ENCODE peak calls at places on chromosomes 12 and 14, in ten cellular contexts. One of them, this sample, is unnamed.

GRCh38 chr14:103886304-103887169 is 39.2 kb upstream of the PPP1R13B start:
- DNase-seq in mammary epithelial cell: no peak
- DNase-seq in CD4-positive, alpha-beta memory T cell: no peak
- DNase-seq in progenitor cell of endocrine pancreas: no peak
- DNase-seq in natural killer cell treated with Interleukin-12 subunit alpha and Interleukin-12 subunit beta and Interleukin-15 and Interleukin-18, amount 100 ng/mL, for 72 hours: no peak
- DNase-seq in dorsolateral prefrontal cortex: no peak
- DNase-seq in right atrium auricular region: no peak
- DNase-seq in GM10248: no peak
- DNase-seq in hepatic stellate cell: no peak
- DNase-seq in GM12892: no peak
- DNase-seq in this sample: no peak

GRCh38 chr14:44505588-44505987 is 1.5 kb downstream of the FSCB start:
- DNase-seq in mammary epithelial cell: no peak
- DNase-seq in CD4-positive, alpha-beta memory T cell: no peak
- DNase-seq in progenitor cell of endocrine pancreas: no peak
- DNase-seq in natural killer cell treated with Interleukin-12 subunit alpha and Interleukin-12 subunit beta and Interleukin-15 and Interleukin-18, amount 100 ng/mL, for 72 hours: no peak
- DNase-seq in dorsolateral prefrontal cortex: no peak
- DNase-seq in right atrium auricular region: no peak
- DNase-seq in GM10248: no peak
- DNase-seq in hepatic stellate cell: no peak
- DNase-seq in GM12892: no peak
- DNase-seq in this sample: no peak

GRCh38 chr14:64196668-64197411 is 97.3 kb downstream of the ESR2 start:
- DNase-seq in mammary epithelial cell: no peak
- DNase-seq in CD4-positive, alpha-beta memory T cell: peak
- DNase-seq in progenitor cell of endocrine pancreas: peak
- DNase-seq in natural killer cell treated with Interleukin-12 subunit alpha and Interleukin-12 subunit beta and Interleukin-15 and Interleukin-18, amount 100 ng/mL, for 72 hours: no peak
- DNase-seq in dorsolateral prefrontal cortex: peak
- DNase-seq in right atrium auricular region: peak
- DNase-seq in GM10248: no peak
- DNase-seq in hepatic stellate cell: peak
- DNase-seq in GM12892: no peak
- DNase-seq in this sample: peak

GRCh38 chr14:38187475-38187874 is 20.2 kb upstream of the SSTR1 start:
- DNase-seq in mammary epithelial cell: no peak
- DNase-seq in CD4-positive, alpha-beta memory T cell: no peak
- DNase-seq in progenitor cell of endocrine pancreas: no peak
- DNase-seq in natural killer cell treated with Interleukin-12 subunit alpha and Interleukin-12 subunit beta and Interleukin-15 and Interleukin-18, amount 100 ng/mL, for 72 hours: no peak
- DNase-seq in dorsolateral prefrontal cortex: no peak
- DNase-seq in right atrium auricular region: no peak
- DNase-seq in GM10248: no peak
- DNase-seq in hepatic stellate cell: no peak
- DNase-seq in GM12892: no peak
- DNase-seq in this sample: no peak

GRCh38 chr14:94360945-94361565 is 27.3 kb downstream of the SERPINA1 start:
- DNase-seq in mammary epithelial cell: no peak
- DNase-seq in CD4-positive, alpha-beta memory T cell: no peak
- DNase-seq in progenitor cell of endocrine pancreas: no peak
- DNase-seq in natural killer cell treated with Interleukin-12 subunit alpha and Interleukin-12 subunit beta and Interleukin-15 and Interleukin-18, amount 100 ng/mL, for 72 hours: no peak
- DNase-seq in dorsolateral prefrontal cortex: no peak
- DNase-seq in right atrium auricular region: no peak
- DNase-seq in GM10248: no peak
- DNase-seq in hepatic stellate cell: no peak
- DNase-seq in GM12892: no peak
- DNase-seq in this sample: no peak

GRCh38 chr12:124720019-124720686 is 143.5 kb downstream of the SCARB1 start:
- DNase-seq in mammary epithelial cell: peak
- DNase-seq in CD4-positive, alpha-beta memory T cell: no peak
- DNase-seq in progenitor cell of endocrine pancreas: no peak
- DNase-seq in natural killer cell treated with Interleukin-12 subunit alpha and Interleukin-12 subunit beta and Interleukin-15 and Interleukin-18, amount 100 ng/mL, for 72 hours: no peak
- DNase-seq in dorsolateral prefrontal cortex: no peak
- DNase-seq in right atrium auricular region: no peak
- DNase-seq in GM10248: no peak
- DNase-seq in hepatic stellate cell: no peak
- DNase-seq in GM12892: no peak
- DNase-seq in this sample: peak

GRCh38 chr12:95996034-95996658 is at the start of gene HAL:
- DNase-seq in mammary epithelial cell: no peak
- DNase-seq in CD4-positive, alpha-beta memory T cell: no peak
- DNase-seq in progenitor cell of endocrine pancreas: no peak
- DNase-seq in natural killer cell treated with Interleukin-12 subunit alpha and Interleukin-12 subunit beta and Interleukin-15 and Interleukin-18, amount 100 ng/mL, for 72 hours: no peak
- DNase-seq in dorsolateral prefrontal cortex: no peak
- DNase-seq in right atrium auricular region: peak
- DNase-seq in GM10248: no peak
- DNase-seq in hepatic stellate cell: no peak
- DNase-seq in GM12892: no peak
- DNase-seq in this sample: peak

GRCh38 chr12:53493610-53494391 is 5.5 kb downstream of the MAP3K12 start:
- DNase-seq in mammary epithelial cell: no peak
- DNase-seq in CD4-positive, alpha-beta memory T cell: no peak
- DNase-seq in progenitor cell of endocrine pancreas: no peak
- DNase-seq in natural killer cell treated with Interleukin-12 subunit alpha and Interleukin-12 subunit beta and Interleukin-15 and Interleukin-18, amount 100 ng/mL, for 72 hours: no peak
- DNase-seq in dorsolateral prefrontal cortex: no peak
- DNase-seq in right atrium auricular region: no peak
- DNase-seq in GM10248: no peak
- DNase-seq in hepatic stellate cell: no peak
- DNase-seq in GM12892: no peak
- DNase-seq in this sample: no peak

GRCh38 chr14:102419276-102419675 is 56.5 kb downstream of the TECPR2 start:
- DNase-seq in mammary epithelial cell: no peak
- DNase-seq in CD4-positive, alpha-beta memory T cell: no peak
- DNase-seq in progenitor cell of endocrine pancreas: no peak
- DNase-seq in natural killer cell treated with Interleukin-12 subunit alpha and Interleukin-12 subunit beta and Interleukin-15 and Interleukin-18, amount 100 ng/mL, for 72 hours: no peak
- DNase-seq in dorsolateral prefrontal cortex: no peak
- DNase-seq in right atrium auricular region: no peak
- DNase-seq in GM10248: no peak
- DNase-seq in hepatic stellate cell: no peak
- DNase-seq in GM12892: no peak
- DNase-seq in this sample: no peak

GRCh38 chr14:100383727-100384158 is 60.6 kb downstream of the SLC25A47 start:
- DNase-seq in mammary epithelial cell: peak
- DNase-seq in CD4-positive, alpha-beta memory T cell: peak
- DNase-seq in progenitor cell of endocrine pancreas: peak
- DNase-seq in natural killer cell treated with Interleukin-12 subunit alpha and Interleukin-12 subunit beta and Interleukin-15 and Interleukin-18, amount 100 ng/mL, for 72 hours: peak
- DNase-seq in dorsolateral prefrontal cortex: peak
- DNase-seq in right atrium auricular region: no peak
- DNase-seq in GM10248: peak
- DNase-seq in hepatic stellate cell: peak
- DNase-seq in GM12892: peak
- DNase-seq in this sample: peak

GRCh38 chr12:111444706-111445310 is 39.1 kb downstream of the SH2B3 start:
- DNase-seq in mammary epithelial cell: no peak
- DNase-seq in CD4-positive, alpha-beta memory T cell: peak
- DNase-seq in progenitor cell of endocrine pancreas: no peak
- DNase-seq in natural killer cell treated with Interleukin-12 subunit alpha and Interleukin-12 subunit beta and Interleukin-15 and Interleukin-18, amount 100 ng/mL, for 72 hours: peak
- DNase-seq in dorsolateral prefrontal cortex: no peak
- DNase-seq in right atrium auricular region: peak
- DNase-seq in GM10248: peak
- DNase-seq in hepatic stellate cell: peak
- DNase-seq in GM12892: peak
- DNase-seq in this sample: peak

GRCh38 chr12:28177862-28178261 is 12.4 kb upstream of the CCDC91 start:
- DNase-seq in mammary epithelial cell: no peak
- DNase-seq in CD4-positive, alpha-beta memory T cell: no peak
- DNase-seq in progenitor cell of endocrine pancreas: no peak
- DNase-seq in natural killer cell treated with Interleukin-12 subunit alpha and Interleukin-12 subunit beta and Interleukin-15 and Interleukin-18, amount 100 ng/mL, for 72 hours: no peak
- DNase-seq in dorsolateral prefrontal cortex: no peak
- DNase-seq in right atrium auricular region: no peak
- DNase-seq in GM10248: no peak
- DNase-seq in hepatic stellate cell: no peak
- DNase-seq in GM12892: no peak
- DNase-seq in this sample: no peak

GRCh38 chr14:76306131-76306530 is 69.8 kb upstream of the ESRRB start:
- DNase-seq in mammary epithelial cell: no peak
- DNase-seq in CD4-positive, alpha-beta memory T cell: no peak
- DNase-seq in progenitor cell of endocrine pancreas: peak
- DNase-seq in natural killer cell treated with Interleukin-12 subunit alpha and Interleukin-12 subunit beta and Interleukin-15 and Interleukin-18, amount 100 ng/mL, for 72 hours: no peak
- DNase-seq in dorsolateral prefrontal cortex: no peak
- DNase-seq in right atrium auricular region: no peak
- DNase-seq in GM10248: no peak
- DNase-seq in hepatic stellate cell: no peak
- DNase-seq in GM12892: no peak
- DNase-seq in this sample: no peak

GRCh38 chr14:59483360-59483759 is 848 bp downstream of the L3HYPDH start:
- DNase-seq in mammary epithelial cell: no peak
- DNase-seq in CD4-positive, alpha-beta memory T cell: no peak
- DNase-seq in progenitor cell of endocrine pancreas: no peak
- DNase-seq in natural killer cell treated with Interleukin-12 subunit alpha and Interleukin-12 subunit beta and Interleukin-15 and Interleukin-18, amount 100 ng/mL, for 72 hours: no peak
- DNase-seq in dorsolateral prefrontal cortex: no peak
- DNase-seq in right atrium auricular region: no peak
- DNase-seq in GM10248: no peak
- DNase-seq in hepatic stellate cell: peak
- DNase-seq in GM12892: no peak
- DNase-seq in this sample: peak

GRCh38 chr12:124190301-124191023 is 104.4 kb upstream of the RFLNA start:
- DNase-seq in mammary epithelial cell: no peak
- DNase-seq in CD4-positive, alpha-beta memory T cell: no peak
- DNase-seq in progenitor cell of endocrine pancreas: no peak
- DNase-seq in natural killer cell treated with Interleukin-12 subunit alpha and Interleukin-12 subunit beta and Interleukin-15 and Interleukin-18, amount 100 ng/mL, for 72 hours: no peak
- DNase-seq in dorsolateral prefrontal cortex: peak
- DNase-seq in right atrium auricular region: no peak
- DNase-seq in GM10248: no peak
- DNase-seq in hepatic stellate cell: no peak
- DNase-seq in GM12892: no peak
- DNase-seq in this sample: no peak

GRCh38 chr12:89770391-89770790 is 61.8 kb upstream of the ATP2B1 start:
- DNase-seq in mammary epithelial cell: no peak
- DNase-seq in CD4-positive, alpha-beta memory T cell: no peak
- DNase-seq in progenitor cell of endocrine pancreas: no peak
- DNase-seq in natural killer cell treated with Interleukin-12 subunit alpha and Interleukin-12 subunit beta and Interleukin-15 and Interleukin-18, amount 100 ng/mL, for 72 hours: no peak
- DNase-seq in dorsolateral prefrontal cortex: no peak
- DNase-seq in right atrium auricular region: no peak
- DNase-seq in GM10248: no peak
- DNase-seq in hepatic stellate cell: no peak
- DNase-seq in GM12892: no peak
- DNase-seq in this sample: no peak

GRCh38 chr12:113899844-113900471 is 66.2 kb downstream of the RBM19 start:
- DNase-seq in mammary epithelial cell: peak
- DNase-seq in CD4-positive, alpha-beta memory T cell: no peak
- DNase-seq in progenitor cell of endocrine pancreas: peak
- DNase-seq in natural killer cell treated with Interleukin-12 subunit alpha and Interleukin-12 subunit beta and Interleukin-15 and Interleukin-18, amount 100 ng/mL, for 72 hours: peak
- DNase-seq in dorsolateral prefrontal cortex: no peak
- DNase-seq in right atrium auricular region: no peak
- DNase-seq in GM10248: no peak
- DNase-seq in hepatic stellate cell: no peak
- DNase-seq in GM12892: no peak
- DNase-seq in this sample: no peak

GRCh38 chr14:20327005-20327869 is 5.8 kb downstream of the CCNB1IP1 start:
- DNase-seq in mammary epithelial cell: peak
- DNase-seq in CD4-positive, alpha-beta memory T cell: peak
- DNase-seq in progenitor cell of endocrine pancreas: no peak
- DNase-seq in natural killer cell treated with Interleukin-12 subunit alpha and Interleukin-12 subunit beta and Interleukin-15 and Interleukin-18, amount 100 ng/mL, for 72 hours: no peak
- DNase-seq in dorsolateral prefrontal cortex: peak
- DNase-seq in right atrium auricular region: no peak
- DNase-seq in GM10248: peak
- DNase-seq in hepatic stellate cell: peak
- DNase-seq in GM12892: no peak
- DNase-seq in this sample: no peak

GRCh38 chr14:104322531-104323466 is 184.4 kb downstream of the KIF26A start:
- DNase-seq in mammary epithelial cell: no peak
- DNase-seq in CD4-positive, alpha-beta memory T cell: no peak
- DNase-seq in progenitor cell of endocrine pancreas: no peak
- DNase-seq in natural killer cell treated with Interleukin-12 subunit alpha and Interleukin-12 subunit beta and Interleukin-15 and Interleukin-18, amount 100 ng/mL, for 72 hours: no peak
- DNase-seq in dorsolateral prefrontal cortex: no peak
- DNase-seq in right atrium auricular region: no peak
- DNase-seq in GM10248: no peak
- DNase-seq in hepatic stellate cell: no peak
- DNase-seq in GM12892: no peak
- DNase-seq in this sample: no peak

GRCh38 chr12:75759842-75760260 is 248.4 kb upstream of the KRR1 start:
- DNase-seq in mammary epithelial cell: peak
- DNase-seq in CD4-positive, alpha-beta memory T cell: no peak
- DNase-seq in progenitor cell of endocrine pancreas: no peak
- DNase-seq in natural killer cell treated with Interleukin-12 subunit alpha and Interleukin-12 subunit beta and Interleukin-15 and Interleukin-18, amount 100 ng/mL, for 72 hours: no peak
- DNase-seq in dorsolateral prefrontal cortex: no peak
- DNase-seq in right atrium auricular region: no peak
- DNase-seq in GM10248: no peak
- DNase-seq in hepatic stellate cell: peak
- DNase-seq in GM12892: no peak
- DNase-seq in this sample: no peak